ENCODE peak calls at places on chromosome 11, in ten cellular contexts. One of them, this sample, is unnamed.

GRCh38 chr11:114085965-114086364 is 26.5 kb downstream of the ZBTB16 start:
- DNase-seq in fibroblast of lung: no peak
- DNase-seq in mammary epithelial cell: no peak
- DNase-seq in GM23338: no peak
- DNase-seq in tibial nerve: no peak
- DNase-seq in transverse colon: peak; percentile 57
- DNase-seq in heart right ventricle: no peak
- DNase-seq in neural progenitor cell: no peak
- DNase-seq in ascending aorta: peak; percentile 63
- DNase-seq in MM.1S: no peak
- DNase-seq in this sample: no peak

GRCh38 chr11:113615773-113616172 is 90.3 kb downstream of the TMPRSS5 start:
- DNase-seq in fibroblast of lung: peak; percentile 87
- DNase-seq in mammary epithelial cell: no peak
- DNase-seq in GM23338: no peak
- DNase-seq in tibial nerve: no peak
- DNase-seq in transverse colon: no peak
- DNase-seq in heart right ventricle: no peak
- DNase-seq in neural progenitor cell: no peak
- DNase-seq in ascending aorta: no peak
- DNase-seq in MM.1S: no peak
- DNase-seq in this sample: no peak

GRCh38 chr11:47329431-47329993 is 23.0 kb downstream of the MYBPC3 start:
- DNase-seq in fibroblast of lung: no peak
- DNase-seq in mammary epithelial cell: no peak
- DNase-seq in GM23338: no peak
- DNase-seq in tibial nerve: no peak
- DNase-seq in transverse colon: no peak
- DNase-seq in heart right ventricle: no peak
- DNase-seq in neural progenitor cell: no peak
- DNase-seq in ascending aorta: no peak
- DNase-seq in MM.1S: no peak
- DNase-seq in this sample: no peak

GRCh38 chr11:95499516-95500135 is 268.6 kb upstream of the SESN3 start:
- DNase-seq in fibroblast of lung: peak; percentile 60
- DNase-seq in mammary epithelial cell: peak; percentile 63
- DNase-seq in GM23338: no peak
- DNase-seq in tibial nerve: no peak
- DNase-seq in transverse colon: no peak
- DNase-seq in heart right ventricle: no peak
- DNase-seq in neural progenitor cell: no peak
- DNase-seq in ascending aorta: no peak
- DNase-seq in MM.1S: no peak
- DNase-seq in this sample: no peak

GRCh38 chr11:118287006-118287405 is 17.5 kb upstream of the CD3E start:
- DNase-seq in fibroblast of lung: peak; percentile 32
- DNase-seq in mammary epithelial cell: peak; percentile 68
- DNase-seq in GM23338: no peak
- DNase-seq in tibial nerve: no peak
- DNase-seq in transverse colon: no peak
- DNase-seq in heart right ventricle: no peak
- DNase-seq in neural progenitor cell: no peak
- DNase-seq in ascending aorta: no peak
- DNase-seq in MM.1S: no peak
- DNase-seq in this sample: no peak

GRCh38 chr11:94149435-94149834 is 20.8 kb downstream of the PANX1 start:
- DNase-seq in fibroblast of lung: peak; percentile 88
- DNase-seq in mammary epithelial cell: peak; percentile 80
- DNase-seq in GM23338: no peak
- DNase-seq in tibial nerve: no peak
- DNase-seq in transverse colon: no peak
- DNase-seq in heart right ventricle: no peak
- DNase-seq in neural progenitor cell: no peak
- DNase-seq in ascending aorta: no peak
- DNase-seq in MM.1S: no peak
- DNase-seq in this sample: no peak

GRCh38 chr11:75275581-75275980 is 35.0 kb downstream of the TPBGL start:
- DNase-seq in fibroblast of lung: no peak
- DNase-seq in mammary epithelial cell: no peak
- DNase-seq in GM23338: peak; percentile 62
- DNase-seq in tibial nerve: no peak
- DNase-seq in transverse colon: peak; percentile 65
- DNase-seq in heart right ventricle: no peak
- DNase-seq in neural progenitor cell: no peak
- DNase-seq in ascending aorta: peak; percentile 65
- DNase-seq in MM.1S: peak; percentile 61
- DNase-seq in this sample: peak; percentile 49

GRCh38 chr11:15547685-15548084 is 433.0 kb downstream of the INSC start:
- DNase-seq in fibroblast of lung: no peak
- DNase-seq in mammary epithelial cell: no peak
- DNase-seq in GM23338: peak; percentile 53
- DNase-seq in tibial nerve: no peak
- DNase-seq in transverse colon: no peak
- DNase-seq in heart right ventricle: no peak
- DNase-seq in neural progenitor cell: peak; percentile 80
- DNase-seq in ascending aorta: no peak
- DNase-seq in MM.1S: no peak
- DNase-seq in this sample: no peak

GRCh38 chr11:79982185-79982584 is 541.4 kb upstream of the TENM4 start:
- DNase-seq in fibroblast of lung: no peak
- DNase-seq in mammary epithelial cell: no peak
- DNase-seq in GM23338: no peak
- DNase-seq in tibial nerve: no peak
- DNase-seq in transverse colon: no peak
- DNase-seq in heart right ventricle: no peak
- DNase-seq in neural progenitor cell: no peak
- DNase-seq in ascending aorta: no peak
- DNase-seq in MM.1S: no peak
- DNase-seq in this sample: peak; percentile 25

GRCh38 chr11:120188371-120188770 is 22.5 kb upstream of the OAF start:
- DNase-seq in fibroblast of lung: no peak
- DNase-seq in mammary epithelial cell: no peak
- DNase-seq in GM23338: no peak
- DNase-seq in tibial nerve: no peak
- DNase-seq in transverse colon: no peak
- DNase-seq in heart right ventricle: no peak
- DNase-seq in neural progenitor cell: no peak
- DNase-seq in ascending aorta: peak; percentile 44
- DNase-seq in MM.1S: no peak
- DNase-seq in this sample: no peak

GRCh38 chr11:76850815-76851214 is 9.9 kb upstream of the ACER3 start:
- DNase-seq in fibroblast of lung: no peak
- DNase-seq in mammary epithelial cell: no peak
- DNase-seq in GM23338: no peak
- DNase-seq in tibial nerve: peak; percentile 21
- DNase-seq in transverse colon: no peak
- DNase-seq in heart right ventricle: peak; percentile 19
- DNase-seq in neural progenitor cell: no peak
- DNase-seq in ascending aorta: peak; percentile 72
- DNase-seq in MM.1S: no peak
- DNase-seq in this sample: peak; percentile 58

GRCh38 chr11:86931059-86931964 is 23.9 kb downstream of the FZD4 start:
- DNase-seq in fibroblast of lung: no peak
- DNase-seq in mammary epithelial cell: no peak
- DNase-seq in GM23338: no peak
- DNase-seq in tibial nerve: no peak
- DNase-seq in transverse colon: no peak
- DNase-seq in heart right ventricle: no peak
- DNase-seq in neural progenitor cell: no peak
- DNase-seq in ascending aorta: no peak
- DNase-seq in MM.1S: no peak
- DNase-seq in this sample: no peak
- H3K27ac ChIP-seq in fibroblast of lung: peak overlapping the region; percentile 13
- H3K27ac ChIP-seq in mammary epithelial cell: no peak overlapping the region
- H3K27ac ChIP-seq in GM23338: no peak overlapping the region
- H3K27ac ChIP-seq in tibial nerve: peak overlapping the region; percentile 61
- H3K27ac ChIP-seq in transverse colon: peak overlapping the region; percentile 26
- H3K27ac ChIP-seq in heart right ventricle: no peak overlapping the region
- H3K27ac ChIP-seq in neural progenitor cell: no peak overlapping the region
- H3K27ac ChIP-seq in ascending aorta: peak overlapping the region; percentile 35
- H3K27ac ChIP-seq in MM.1S: no peak overlapping the region
- H3K27ac ChIP-seq in this sample: peak overlapping the region; percentile 27

GRCh38 chr11:34915136-34916013 is 804 bp downstream of the APIP start:
- DNase-seq in fibroblast of lung: peak; percentile 45
- DNase-seq in mammary epithelial cell: no peak
- DNase-seq in GM23338: no peak
- DNase-seq in tibial nerve: no peak
- DNase-seq in transverse colon: no peak
- DNase-seq in heart right ventricle: no peak
- DNase-seq in neural progenitor cell: no peak
- DNase-seq in ascending aorta: no peak
- DNase-seq in MM.1S: peak; percentile 19
- DNase-seq in this sample: peak; percentile 55

GRCh38 chr11:34909435-34909834 is 6.7 kb downstream of the APIP start:
- DNase-seq in fibroblast of lung: no peak
- DNase-seq in mammary epithelial cell: no peak
- DNase-seq in GM23338: no peak
- DNase-seq in tibial nerve: no peak
- DNase-seq in transverse colon: no peak
- DNase-seq in heart right ventricle: no peak
- DNase-seq in neural progenitor cell: no peak
- DNase-seq in ascending aorta: no peak
- DNase-seq in MM.1S: no peak
- DNase-seq in this sample: no peak

GRCh38 chr11:34909955-34910354 is 6.2 kb downstream of the APIP start:
- DNase-seq in fibroblast of lung: no peak
- DNase-seq in mammary epithelial cell: no peak
- DNase-seq in GM23338: no peak
- DNase-seq in tibial nerve: no peak
- DNase-seq in transverse colon: no peak
- DNase-seq in heart right ventricle: no peak
- DNase-seq in neural progenitor cell: no peak
- DNase-seq in ascending aorta: no peak
- DNase-seq in MM.1S: peak; percentile 41
- DNase-seq in this sample: no peak

GRCh38 chr11:34907934-34908593 is 8.1 kb downstream of the APIP start:
- DNase-seq in fibroblast of lung: no peak
- DNase-seq in mammary epithelial cell: no peak
- DNase-seq in GM23338: no peak
- DNase-seq in tibial nerve: no peak
- DNase-seq in transverse colon: no peak
- DNase-seq in heart right ventricle: no peak
- DNase-seq in neural progenitor cell: no peak
- DNase-seq in ascending aorta: no peak
- DNase-seq in MM.1S: no peak
- DNase-seq in this sample: no peak

GRCh38 chr11:34910817-34911216 is 5.4 kb downstream of the APIP start:
- DNase-seq in fibroblast of lung: no peak
- DNase-seq in mammary epithelial cell: no peak
- DNase-seq in GM23338: no peak
- DNase-seq in tibial nerve: no peak
- DNase-seq in transverse colon: no peak
- DNase-seq in heart right ventricle: no peak
- DNase-seq in neural progenitor cell: no peak
- DNase-seq in ascending aorta: no peak
- DNase-seq in MM.1S: peak; percentile 84
- DNase-seq in this sample: no peak
- H3K4me1 ChIP-seq in fibroblast of lung: peaks cover 2% of the 10 kb centered on the region
- H3K4me1 ChIP-seq in mammary epithelial cell: peaks cover 7% of the 10 kb centered on the region
- H3K4me1 ChIP-seq in GM23338: peaks cover 49% of the 10 kb centered on the region
- H3K4me1 ChIP-seq in tibial nerve: peaks cover 6% of the 10 kb centered on the region
- H3K4me1 ChIP-seq in transverse colon: peaks cover 5% of the 10 kb centered on the region
- H3K4me1 ChIP-seq in heart right ventricle: no peaks in the 10 kb centered on the region
- H3K4me1 ChIP-seq in neural progenitor cell: peaks cover 5% of the 10 kb centered on the region
- H3K4me1 ChIP-seq in ascending aorta: peaks cover 2% of the 10 kb centered on the region
- H3K4me1 ChIP-seq in MM.1S: peaks cover 48% of the 10 kb centered on the region
- H3K4me1 ChIP-seq in this sample: peaks cover 5% of the 10 kb centered on the region

GRCh38 chr11:65644837-65645236 is 6.9 kb downstream of the SIPA1 start:
- DNase-seq in fibroblast of lung: no peak
- DNase-seq in mammary epithelial cell: no peak
- DNase-seq in GM23338: no peak
- DNase-seq in tibial nerve: no peak
- DNase-seq in transverse colon: no peak
- DNase-seq in heart right ventricle: no peak
- DNase-seq in neural progenitor cell: no peak
- DNase-seq in ascending aorta: no peak
- DNase-seq in MM.1S: no peak
- DNase-seq in this sample: no peak

GRCh38 chr11:65646288-65646734 is 8.4 kb downstream of the SIPA1 start:
- DNase-seq in fibroblast of lung: no peak
- DNase-seq in mammary epithelial cell: no peak
- DNase-seq in GM23338: no peak
- DNase-seq in tibial nerve: no peak
- DNase-seq in transverse colon: no peak
- DNase-seq in heart right ventricle: no peak
- DNase-seq in neural progenitor cell: no peak
- DNase-seq in ascending aorta: no peak
- DNase-seq in MM.1S: no peak
- DNase-seq in this sample: no peak

GRCh38 chr11:65643971-65644370 is 6.1 kb downstream of the SIPA1 start:
- DNase-seq in fibroblast of lung: peak; percentile 6
- DNase-seq in mammary epithelial cell: peak; percentile 50
- DNase-seq in GM23338: peak; percentile 73
- DNase-seq in tibial nerve: no peak
- DNase-seq in transverse colon: no peak
- DNase-seq in heart right ventricle: no peak
- DNase-seq in neural progenitor cell: no peak
- DNase-seq in ascending aorta: no peak
- DNase-seq in MM.1S: no peak
- DNase-seq in this sample: no peak

GRCh38 chr11:65646921-65647701 is 9.2 kb downstream of the SIPA1 start:
- DNase-seq in fibroblast of lung: peak; percentile 39
- DNase-seq in mammary epithelial cell: no peak
- DNase-seq in GM23338: peak; percentile 86
- DNase-seq in tibial nerve: no peak
- DNase-seq in transverse colon: peak; percentile 75
- DNase-seq in heart right ventricle: no peak
- DNase-seq in neural progenitor cell: peak; percentile 57
- DNase-seq in ascending aorta: no peak
- DNase-seq in MM.1S: no peak
- DNase-seq in this sample: no peak

DNA sequence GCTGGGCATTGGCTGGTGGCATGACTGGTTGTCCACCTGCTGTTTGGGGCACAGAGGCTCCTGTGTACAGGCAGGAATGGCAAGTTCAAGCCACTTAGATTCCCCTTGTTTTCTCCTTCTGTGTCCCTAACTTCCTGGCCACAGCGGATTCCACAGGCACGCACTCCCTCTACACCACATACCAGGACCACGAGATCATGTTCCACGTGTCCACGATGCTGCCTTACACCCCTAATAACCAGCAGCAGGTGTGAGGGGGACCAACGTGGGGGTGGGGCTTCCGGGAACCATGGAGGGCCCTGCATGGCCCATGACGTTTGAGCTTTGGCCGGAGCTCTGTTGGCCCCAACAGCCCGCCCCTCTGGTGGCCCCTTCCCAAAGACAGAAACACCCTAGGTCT is 7.8 kb downstream of the SIPA1 start:
- DNase-seq in fibroblast of lung: peak; percentile 69
- DNase-seq in mammary epithelial cell: no peak
- DNase-seq in GM23338: no peak
- DNase-seq in tibial nerve: no peak
- DNase-seq in transverse colon: no peak
- DNase-seq in heart right ventricle: no peak
- DNase-seq in neural progenitor cell: no peak
- DNase-seq in ascending aorta: no peak
- DNase-seq in MM.1S: no peak
- DNase-seq in this sample: no peak
- H3K27ac ChIP-seq in fibroblast of lung: no peak overlapping the region
- H3K27ac ChIP-seq in mammary epithelial cell: no peak overlapping the region
- H3K27ac ChIP-seq in GM23338: no peak overlapping the region
- H3K27ac ChIP-seq in tibial nerve: peak overlapping the region; percentile 62
- H3K27ac ChIP-seq in transverse colon: no peak overlapping the region
- H3K27ac ChIP-seq in heart right ventricle: no peak overlapping the region
- H3K27ac ChIP-seq in neural progenitor cell: no peak overlapping the region
- H3K27ac ChIP-seq in ascending aorta: no peak overlapping the region
- H3K27ac ChIP-seq in MM.1S: no peak overlapping the region
- H3K27ac ChIP-seq in this sample: no peak overlapping the region

GRCh38 chr11:107648247-107648646 is 57.3 kb downstream of the ELMOD1 start:
- DNase-seq in fibroblast of lung: no peak
- DNase-seq in mammary epithelial cell: no peak
- DNase-seq in GM23338: peak; percentile 78
- DNase-seq in tibial nerve: no peak
- DNase-seq in transverse colon: no peak
- DNase-seq in heart right ventricle: no peak
- DNase-seq in neural progenitor cell: peak; percentile 77
- DNase-seq in ascending aorta: no peak
- DNase-seq in MM.1S: no peak
- DNase-seq in this sample: no peak
- H3K4me1 ChIP-seq in fibroblast of lung: no peaks in the 10 kb centered on the region
- H3K4me1 ChIP-seq in mammary epithelial cell: no peaks in the 10 kb centered on the region
- H3K4me1 ChIP-seq in GM23338: peaks cover 42% of the 10 kb centered on the region
- H3K4me1 ChIP-seq in tibial nerve: no peaks in the 10 kb centered on the region
- H3K4me1 ChIP-seq in transverse colon: no peaks in the 10 kb centered on the region
- H3K4me1 ChIP-seq in heart right ventricle: no peaks in the 10 kb centered on the region
- H3K4me1 ChIP-seq in neural progenitor cell: peaks cover 10% of the 10 kb centered on the region
- H3K4me1 ChIP-seq in ascending aorta: no peaks in the 10 kb centered on the region
- H3K4me1 ChIP-seq in MM.1S: no peaks in the 10 kb centered on the region
- H3K4me1 ChIP-seq in this sample: no peaks in the 10 kb centered on the region

This sample was measured in testis.